ENCODE peak calls at places on chromosomes 3 and 15, in four cellular contexts. Q is activated T-cell treated with anti-CD3 and anti-CD28 coated beads for 1 hour; C is activated naive CD8-positive, alpha-beta T cell treated with anti-CD3 and anti-CD28 coated beads for 36 hours; H is GM23248. X is an unnamed sample.

GRCh38 chr3:29758108-29759020 is 477.5 kb downstream of the RBMS3 start:
- DNase-seq in Q (no peak), C (no peak), H (peak; percentile 85), X (no peak)

GRCh38 chr15:66703540-66703941 is 1.5 kb downstream of the SMAD6 start:
- DNase-seq in Q (no peak), C (peak; percentile 20), H (peak; percentile 72), X (no peak)

GRCh38 chr15:90362936-90363212 is 10.8 kb downstream of the ZNF774 start:
- DNase-seq in Q (no peak), C (no peak), H (peak; percentile 97), X (no peak)

GRCh38 chr3:58021072-58021959 is 13.1 kb downstream of the FLNB start:
- DNase-seq in Q (no peak), C (no peak), H (no peak), X (no peak)

GRCh38 chr3:161305095-161305991 is 66.0 kb downstream of the SPTSSB start:
- DNase-seq in Q (no peak), C (no peak), H (peak; percentile 56), X (no peak)

GRCh38 chr15:100714034-100714748 is 111.8 kb downstream of the ASB7 start:
- DNase-seq in Q (no peak), C (no peak), H (no peak), X (no peak)

GRCh38 chr15:41656188-41656587 is 4.0 kb upstream of the MGA start:
- DNase-seq in Q (no peak), C (no peak), H (no peak), X (no peak)

GRCh38 chr3:115236496-115236895 is 89.4 kb upstream of the ZBTB20 start:
- DNase-seq in Q (no peak), C (no peak), H (no peak), X (no peak)

GRCh38 chr15:92949604-92950249 is 49.6 kb downstream of the CHD2 start:
- DNase-seq in Q (no peak), C (no peak), H (no peak), X (no peak)

X was measured in naive thymus-derived CD8-positive, alpha-beta T cell.